ENCODE peak calls at places on chromosomes 1 and 21, in five cellular contexts. One of them, this sample, is unnamed.

GRCh38 chr1:72281144-72281543 is 1.2 kb downstream of the NEGR1 start:
- DNase-seq in endothelial cell of umbilical vein: peak; percentile 33
- DNase-seq in colonic mucosa: no peak
- DNase-seq in SK-N-SH: no peak
- DNase-seq in H1: no peak
- DNase-seq in this sample: peak; percentile 11

GRCh38 chr1:177091036-177091435 is 73.5 kb downstream of the ASTN1 start:
- DNase-seq in endothelial cell of umbilical vein: no peak
- DNase-seq in colonic mucosa: no peak
- DNase-seq in SK-N-SH: no peak
- DNase-seq in H1: no peak
- DNase-seq in this sample: no peak

GRCh38 chr1:187952446-187952845 is 1123.7 kb downstream of the PLA2G4A start:
- DNase-seq in endothelial cell of umbilical vein: no peak
- DNase-seq in colonic mucosa: no peak
- DNase-seq in SK-N-SH: no peak
- DNase-seq in H1: no peak
- DNase-seq in this sample: no peak

GRCh38 chr1:203148127-203148526 is 20.6 kb downstream of the ADORA1 start:
- DNase-seq in endothelial cell of umbilical vein: no peak
- DNase-seq in colonic mucosa: peak; percentile 42
- DNase-seq in SK-N-SH: no peak
- DNase-seq in H1: no peak
- DNase-seq in this sample: no peak

GRCh38 chr1:169951108-169951507 is 57.4 kb upstream of the SCYL3 start:
- DNase-seq in endothelial cell of umbilical vein: no peak
- DNase-seq in colonic mucosa: no peak
- DNase-seq in SK-N-SH: no peak
- DNase-seq in H1: no peak
- DNase-seq in this sample: no peak

GRCh38 chr1:20102875-20103274 is 16.5 kb downstream of the PLA2G2D start:
- DNase-seq in endothelial cell of umbilical vein: no peak
- DNase-seq in colonic mucosa: no peak
- DNase-seq in SK-N-SH: no peak
- DNase-seq in H1: no peak
- DNase-seq in this sample: peak; percentile 34

GRCh38 chr21:26169061-26169610 is 1.4 kb downstream of the APP start:
- DNase-seq in endothelial cell of umbilical vein: peak; percentile 76
- DNase-seq in colonic mucosa: peak; percentile 59
- DNase-seq in SK-N-SH: peak; percentile 71
- DNase-seq in H1: no peak
- DNase-seq in this sample: peak; percentile 82

GRCh38 chr1:48775817-48776399 is 783 bp downstream of the BEND5 start:
- DNase-seq in endothelial cell of umbilical vein: no peak
- DNase-seq in colonic mucosa: no peak
- DNase-seq in SK-N-SH: peak; percentile 20
- DNase-seq in H1: no peak
- DNase-seq in this sample: no peak

GRCh38 chr1:29672955-29673507 is 436.7 kb downstream of the PTPRU start:
- DNase-seq in endothelial cell of umbilical vein: no peak
- DNase-seq in colonic mucosa: peak; percentile 4
- DNase-seq in SK-N-SH: no peak
- DNase-seq in H1: no peak
- DNase-seq in this sample: no peak

GRCh38 chr1:179293340-179294327 is at the start of gene SOAT1:
- DNase-seq in endothelial cell of umbilical vein: peak; percentile 91
- DNase-seq in colonic mucosa: peak; percentile 98
- DNase-seq in SK-N-SH: peak; percentile 99
- DNase-seq in H1: peak; percentile 80
- DNase-seq in this sample: peak; percentile 94

GRCh38 chr1:159562680-159563079 is 24.9 kb upstream of the APCS start:
- DNase-seq in endothelial cell of umbilical vein: no peak
- DNase-seq in colonic mucosa: no peak
- DNase-seq in SK-N-SH: no peak
- DNase-seq in H1: no peak
- DNase-seq in this sample: no peak

GRCh38 chr1:119293777-119294176 is 74.8 kb upstream of the HAO2 start:
- DNase-seq in endothelial cell of umbilical vein: no peak
- DNase-seq in colonic mucosa: no peak
- DNase-seq in SK-N-SH: no peak
- DNase-seq in H1: no peak
- DNase-seq in this sample: no peak

GRCh38 chr1:56451491-56451890 is 127.9 kb downstream of the PLPP3 start:
- DNase-seq in endothelial cell of umbilical vein: no peak
- DNase-seq in colonic mucosa: peak; percentile 85
- DNase-seq in SK-N-SH: no peak
- DNase-seq in H1: no peak
- DNase-seq in this sample: no peak

GRCh38 chr21:29649370-29649963 is 290.3 kb downstream of the GRIK1 start:
- DNase-seq in endothelial cell of umbilical vein: no peak
- DNase-seq in colonic mucosa: no peak
- DNase-seq in SK-N-SH: no peak
- DNase-seq in H1: no peak
- DNase-seq in this sample: no peak

GRCh38 chr1:44037154-44037553 is 5.9 kb upstream of the SLC6A9 start:
- DNase-seq in endothelial cell of umbilical vein: no peak
- DNase-seq in colonic mucosa: no peak
- DNase-seq in SK-N-SH: no peak
- DNase-seq in H1: no peak
- DNase-seq in this sample: no peak

GRCh38 chr1:66775646-66776045 is 23.4 kb downstream of the DYNLT5 start:
- DNase-seq in endothelial cell of umbilical vein: no peak
- DNase-seq in colonic mucosa: no peak
- DNase-seq in SK-N-SH: no peak
- DNase-seq in H1: no peak
- DNase-seq in this sample: no peak

GRCh38 chr1:67174716-67175284 is 8.5 kb downstream of the IL23R start:
- DNase-seq in endothelial cell of umbilical vein: no peak
- DNase-seq in colonic mucosa: no peak
- DNase-seq in SK-N-SH: no peak
- DNase-seq in H1: no peak
- DNase-seq in this sample: no peak

GRCh38 chr1:168686666-168687065 is 42.3 kb downstream of the DPT start:
- DNase-seq in endothelial cell of umbilical vein: no peak
- DNase-seq in colonic mucosa: no peak
- DNase-seq in SK-N-SH: no peak
- DNase-seq in H1: no peak
- DNase-seq in this sample: no peak

GRCh38 chr1:65178235-65178634 is 30.2 kb downstream of the AK4 start:
- DNase-seq in endothelial cell of umbilical vein: no peak
- DNase-seq in colonic mucosa: no peak
- DNase-seq in SK-N-SH: no peak
- DNase-seq in H1: no peak
- DNase-seq in this sample: no peak

GRCh38 chr1:228373681-228374571 is 32.7 kb downstream of the TRIM11 start:
- DNase-seq in endothelial cell of umbilical vein: no peak
- DNase-seq in colonic mucosa: no peak
- DNase-seq in SK-N-SH: no peak
- DNase-seq in H1: no peak
- DNase-seq in this sample: no peak

GRCh38 chr1:228371741-228372182 is 34.9 kb downstream of the TRIM11 start:
- DNase-seq in endothelial cell of umbilical vein: no peak
- DNase-seq in colonic mucosa: no peak
- DNase-seq in SK-N-SH: no peak
- DNase-seq in H1: no peak
- DNase-seq in this sample: no peak

GRCh38 chr1:228373004-228373680 is 33.5 kb downstream of the TRIM11 start:
- DNase-seq in endothelial cell of umbilical vein: no peak
- DNase-seq in colonic mucosa: no peak
- DNase-seq in SK-N-SH: no peak
- DNase-seq in H1: no peak
- DNase-seq in this sample: no peak

GRCh38 chr1:228370941-228371740 is 35.5 kb downstream of the TRIM11 start:
- DNase-seq in endothelial cell of umbilical vein: no peak
- DNase-seq in colonic mucosa: no peak
- DNase-seq in SK-N-SH: no peak
- DNase-seq in H1: no peak
- DNase-seq in this sample: no peak

DNA sequence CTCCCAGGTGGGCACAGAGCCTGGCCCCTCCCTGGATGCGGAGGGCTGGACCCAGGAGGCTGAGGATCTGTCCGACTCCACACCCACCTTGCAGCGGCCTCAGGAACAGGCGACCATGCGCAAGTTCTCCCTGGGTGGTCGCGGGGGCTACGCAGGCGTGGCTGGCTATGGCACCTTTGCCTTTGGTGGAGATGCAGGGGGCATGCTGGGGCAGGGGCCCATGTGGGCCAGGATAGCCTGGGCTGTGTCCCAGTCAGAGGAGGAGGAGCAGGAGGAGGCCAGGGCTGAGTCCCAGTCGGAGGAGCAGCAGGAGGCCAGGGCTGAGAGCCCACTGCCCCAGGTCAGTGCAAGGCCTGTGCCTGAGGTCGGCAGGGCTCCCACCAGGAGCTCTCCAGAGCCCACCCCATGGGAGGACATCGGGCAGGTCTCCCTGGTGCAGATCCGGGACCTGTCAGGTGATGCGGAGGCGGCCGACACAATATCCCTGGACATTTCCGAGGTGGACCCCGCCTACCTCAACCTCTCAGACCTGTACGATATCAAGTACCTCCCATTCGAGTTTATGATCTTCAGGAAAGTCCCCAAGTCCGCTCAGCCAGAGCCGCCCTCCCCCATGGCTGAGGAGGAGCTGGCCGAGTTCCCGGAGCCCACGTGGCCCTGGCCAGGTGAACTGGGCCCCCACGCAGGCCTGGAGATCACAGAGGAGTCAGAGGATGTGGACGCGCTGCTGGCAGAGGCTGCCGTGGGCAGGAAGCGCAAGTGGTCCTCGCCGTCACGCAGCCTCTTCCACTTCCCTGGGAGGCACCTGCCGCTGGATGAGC is 34.2 kb downstream of the TRIM11 start:
- DNase-seq in endothelial cell of umbilical vein: no peak
- DNase-seq in colonic mucosa: peak; percentile 67
- DNase-seq in SK-N-SH: no peak
- DNase-seq in H1: no peak
- DNase-seq in this sample: no peak
- H3K4me3 ChIP-seq in endothelial cell of umbilical vein: no peak overlapping the region
- H3K4me3 ChIP-seq in colonic mucosa: no peak overlapping the region
- H3K4me3 ChIP-seq in SK-N-SH: no peak overlapping the region
- H3K4me3 ChIP-seq in H1: no peak overlapping the region
- H3K4me3 ChIP-seq in this sample: no peak overlapping the region

GRCh38 chr1:152505083-152505482 is 5.5 kb upstream of the LCE5A start:
- DNase-seq in endothelial cell of umbilical vein: no peak
- DNase-seq in colonic mucosa: no peak
- DNase-seq in SK-N-SH: no peak
- DNase-seq in H1: no peak
- DNase-seq in this sample: no peak
- H3K36me3 ChIP-seq in endothelial cell of umbilical vein: no peaks in the 10 kb centered on the region
- H3K36me3 ChIP-seq in colonic mucosa: no peaks in the 10 kb centered on the region
- H3K36me3 ChIP-seq in SK-N-SH: no peaks in the 10 kb centered on the region
- H3K36me3 ChIP-seq in H1: no peaks in the 10 kb centered on the region
- H3K36me3 ChIP-seq in this sample: no peaks in the 10 kb centered on the region

DNA sequence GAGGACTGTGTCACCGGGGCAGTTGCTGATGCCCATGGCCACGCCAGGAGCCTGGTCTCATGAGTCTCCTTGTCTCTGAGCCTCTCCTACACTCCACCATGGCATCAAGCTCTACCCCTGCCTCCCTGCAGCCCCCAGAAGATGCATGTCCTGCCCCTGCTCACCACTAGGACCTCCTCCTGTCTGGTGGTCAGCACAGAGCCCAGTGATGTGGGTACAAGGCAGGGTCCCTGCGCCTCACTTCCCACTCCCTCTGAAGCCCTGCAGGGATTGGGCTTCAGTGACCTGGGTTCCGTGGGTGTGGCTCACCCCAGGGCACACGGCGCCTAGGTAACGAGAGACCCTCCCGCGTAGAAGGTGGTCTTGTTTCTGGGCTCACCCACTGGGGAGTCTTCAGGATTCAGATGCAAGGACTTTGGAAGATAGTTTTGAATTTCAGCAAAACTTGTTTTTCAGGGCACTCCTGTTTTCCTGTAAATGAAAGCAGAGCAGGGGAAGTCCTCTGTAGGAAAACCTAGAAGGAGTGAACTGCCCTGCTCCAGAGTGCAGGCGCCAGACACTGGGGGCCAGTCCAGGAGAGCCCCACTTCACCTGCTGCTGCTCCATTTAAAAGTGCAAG is 2.8 kb downstream of the COL18A1 start:
- DNase-seq in endothelial cell of umbilical vein: no peak
- DNase-seq in colonic mucosa: no peak
- DNase-seq in SK-N-SH: no peak
- DNase-seq in H1: no peak
- DNase-seq in this sample: no peak
- H3K9ac ChIP-seq in endothelial cell of umbilical vein: no peak overlapping the region
- H3K9ac ChIP-seq in colonic mucosa: no peak overlapping the region
- H3K9ac ChIP-seq in SK-N-SH: no peak overlapping the region
- H3K9ac ChIP-seq in H1: no peak overlapping the region
- H3K9ac ChIP-seq in this sample: peak overlapping the region; percentile 26

GRCh38 chr1:31689821-31690220 is 14.0 kb downstream of the COL16A1 start:
- DNase-seq in endothelial cell of umbilical vein: peak; percentile 67
- DNase-seq in colonic mucosa: no peak
- DNase-seq in SK-N-SH: no peak
- DNase-seq in H1: no peak
- DNase-seq in this sample: peak; percentile 87

GRCh38 chr1:31690921-31691320 is 12.9 kb downstream of the COL16A1 start:
- DNase-seq in endothelial cell of umbilical vein: no peak
- DNase-seq in colonic mucosa: no peak
- DNase-seq in SK-N-SH: no peak
- DNase-seq in H1: no peak
- DNase-seq in this sample: no peak

GRCh38 chr1:31689394-31689793 is 14.4 kb downstream of the COL16A1 start:
- DNase-seq in endothelial cell of umbilical vein: no peak
- DNase-seq in colonic mucosa: no peak
- DNase-seq in SK-N-SH: no peak
- DNase-seq in H1: no peak
- DNase-seq in this sample: no peak

GRCh38 chr1:31691951-31692350 is 11.9 kb downstream of the COL16A1 start:
- DNase-seq in endothelial cell of umbilical vein: no peak
- DNase-seq in colonic mucosa: no peak
- DNase-seq in SK-N-SH: no peak
- DNase-seq in H1: no peak
- DNase-seq in this sample: no peak

GRCh38 chr1:31691446-31691845 is 12.4 kb downstream of the COL16A1 start:
- DNase-seq in endothelial cell of umbilical vein: no peak
- DNase-seq in colonic mucosa: no peak
- DNase-seq in SK-N-SH: no peak
- DNase-seq in H1: no peak
- DNase-seq in this sample: no peak
- H3K4me3 ChIP-seq in endothelial cell of umbilical vein: no peak overlapping the region
- H3K4me3 ChIP-seq in colonic mucosa: no peak overlapping the region
- H3K4me3 ChIP-seq in SK-N-SH: no peak overlapping the region
- H3K4me3 ChIP-seq in H1: no peak overlapping the region
- H3K4me3 ChIP-seq in this sample: no peak overlapping the region

DNA sequence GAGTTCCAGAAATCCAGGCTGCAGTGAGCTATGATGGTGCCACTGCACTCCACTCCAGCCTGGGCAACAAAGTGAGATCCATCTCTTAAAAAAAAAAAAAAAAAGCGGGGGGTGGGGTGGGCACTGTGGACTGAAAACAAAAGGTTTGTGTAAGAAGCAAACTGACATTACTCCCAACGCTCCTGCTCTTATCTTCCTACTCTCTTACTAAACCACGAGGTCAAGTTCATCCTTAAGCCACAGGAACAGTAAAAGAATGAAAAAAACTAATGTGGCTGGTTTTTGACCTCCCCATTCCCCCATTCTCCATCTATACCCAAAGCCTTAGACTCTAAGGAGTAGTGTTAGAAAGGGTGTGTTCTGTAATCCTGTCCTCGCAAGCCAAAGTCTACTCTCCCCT is 30.8 kb downstream of the TFAP2E start:
- DNase-seq in endothelial cell of umbilical vein: no peak
- DNase-seq in colonic mucosa: no peak
- DNase-seq in SK-N-SH: no peak
- DNase-seq in H1: no peak
- DNase-seq in this sample: no peak
- H3K36me3 ChIP-seq in endothelial cell of umbilical vein: peaks cover 25% of the 10 kb centered on the region
- H3K36me3 ChIP-seq in colonic mucosa: no peaks in the 10 kb centered on the region
- H3K36me3 ChIP-seq in SK-N-SH: peaks cover 43% of the 10 kb centered on the region
- H3K36me3 ChIP-seq in H1: peaks cover 47% of the 10 kb centered on the region
- H3K36me3 ChIP-seq in this sample: peaks cover 91% of the 10 kb centered on the region